ENCODE peak calls at places on chromosomes 13 and 19, in nine cellular contexts. One of them, this sample, is unnamed. For H3K4me1, the result is how much of the 10 kb centered on the place peaks cover.

GRCh38 chr13:90402613-90403012 is 944.9 kb upstream of the MIR17HG start:
- DNase-seq in colonic mucosa: no peak
- DNase-seq in heart right ventricle: no peak
- DNase-seq in stomach: no peak
- DNase-seq in left ventricle myocardium inferior: no peak
- DNase-seq in Caco-2: no peak
- DNase-seq in IMR-90: no peak
- DNase-seq in ascending aorta: no peak
- DNase-seq in cardiac muscle cell: no peak
- DNase-seq in this sample: no peak

GRCh38 chr19:30119180-30119920 is 177.3 kb downstream of the URI1 start:
- DNase-seq in stomach: no peak
- DNase-seq in ascending aorta: no peak
- DNase-seq in Caco-2: no peak
- DNase-seq in colonic mucosa: no peak
- DNase-seq in cardiac muscle cell: no peak
- DNase-seq in heart right ventricle: no peak
- DNase-seq in left ventricle myocardium inferior: no peak
- DNase-seq in IMR-90: no peak
- DNase-seq in this sample: no peak

GRCh38 chr13:21696865-21697448 is 26.1 kb downstream of the FGF9 start:
- DNase-seq in ascending aorta: no peak
- DNase-seq in left ventricle myocardium inferior: no peak
- DNase-seq in Caco-2: no peak
- DNase-seq in cardiac muscle cell: no peak
- DNase-seq in stomach: no peak
- DNase-seq in IMR-90: no peak
- DNase-seq in heart right ventricle: no peak
- DNase-seq in colonic mucosa: no peak
- DNase-seq in this sample: no peak

GRCh38 chr13:70995338-70995737 is 871.7 kb downstream of the DACH1 start:
- DNase-seq in heart right ventricle: no peak
- DNase-seq in left ventricle myocardium inferior: no peak
- DNase-seq in cardiac muscle cell: no peak
- DNase-seq in Caco-2: no peak
- DNase-seq in ascending aorta: no peak
- DNase-seq in IMR-90: no peak
- DNase-seq in colonic mucosa: no peak
- DNase-seq in stomach: no peak
- DNase-seq in this sample: no peak

GRCh38 chr19:658916-659839 is 3.8 kb downstream of the RNF126 start:
- DNase-seq in ascending aorta: no peak
- DNase-seq in left ventricle myocardium inferior: peak
- DNase-seq in cardiac muscle cell: no peak
- DNase-seq in colonic mucosa: no peak
- DNase-seq in Caco-2: no peak
- DNase-seq in heart right ventricle: no peak
- DNase-seq in IMR-90: no peak
- DNase-seq in stomach: peak
- DNase-seq in this sample: no peak

GRCh38 chr19:43311706-43312105 is 41.8 kb upstream of the CD177 start:
- DNase-seq in colonic mucosa: no peak
- DNase-seq in ascending aorta: no peak
- DNase-seq in stomach: no peak
- DNase-seq in IMR-90: no peak
- DNase-seq in cardiac muscle cell: no peak
- DNase-seq in heart right ventricle: no peak
- DNase-seq in left ventricle myocardium inferior: no peak
- DNase-seq in Caco-2: no peak
- DNase-seq in this sample: no peak

GRCh38 chr19:5407356-5407755 is 47.9 kb upstream of the ZNRF4 start:
- DNase-seq in colonic mucosa: no peak
- DNase-seq in IMR-90: peak
- DNase-seq in heart right ventricle: no peak
- DNase-seq in ascending aorta: no peak
- DNase-seq in left ventricle myocardium inferior: no peak
- DNase-seq in stomach: no peak
- DNase-seq in cardiac muscle cell: no peak
- DNase-seq in Caco-2: peak
- DNase-seq in this sample: no peak

GRCh38 chr19:5547881-5548280 is 19.9 kb downstream of the TINCR start:
- DNase-seq in stomach: peak
- DNase-seq in Caco-2: peak
- DNase-seq in left ventricle myocardium inferior: no peak
- DNase-seq in IMR-90: peak
- DNase-seq in cardiac muscle cell: peak
- DNase-seq in heart right ventricle: no peak
- DNase-seq in ascending aorta: no peak
- DNase-seq in colonic mucosa: no peak
- DNase-seq in this sample: peak

GRCh38 chr13:49185264-49185663 is 34.9 kb upstream of the MLNR start:
- DNase-seq in IMR-90: peak
- DNase-seq in colonic mucosa: no peak
- DNase-seq in left ventricle myocardium inferior: no peak
- DNase-seq in Caco-2: no peak
- DNase-seq in heart right ventricle: no peak
- DNase-seq in cardiac muscle cell: no peak
- DNase-seq in ascending aorta: no peak
- DNase-seq in stomach: no peak
- DNase-seq in this sample: no peak

GRCh38 chr13:91586609-91587008 is 188.2 kb downstream of the GPC5 start:
- DNase-seq in left ventricle myocardium inferior: no peak
- DNase-seq in colonic mucosa: no peak
- DNase-seq in heart right ventricle: no peak
- DNase-seq in ascending aorta: no peak
- DNase-seq in stomach: no peak
- DNase-seq in cardiac muscle cell: no peak
- DNase-seq in Caco-2: no peak
- DNase-seq in IMR-90: no peak
- DNase-seq in this sample: no peak

GRCh38 chr13:112756967-112757758 is 67.3 kb downstream of the ATP11A start:
- DNase-seq in heart right ventricle: no peak
- DNase-seq in IMR-90: no peak
- DNase-seq in cardiac muscle cell: no peak
- DNase-seq in ascending aorta: no peak
- DNase-seq in stomach: no peak
- DNase-seq in Caco-2: peak
- DNase-seq in left ventricle myocardium inferior: no peak
- DNase-seq in colonic mucosa: no peak
- DNase-seq in this sample: no peak

GRCh38 chr19:38739440-38740251 is 4.6 kb downstream of the CAPN12 start:
- DNase-seq in cardiac muscle cell: no peak
- DNase-seq in heart right ventricle: no peak
- DNase-seq in stomach: no peak
- DNase-seq in left ventricle myocardium inferior: no peak
- DNase-seq in ascending aorta: no peak
- DNase-seq in IMR-90: no peak
- DNase-seq in Caco-2: no peak
- DNase-seq in colonic mucosa: no peak
- DNase-seq in this sample: no peak

GRCh38 chr13:110336108-110336507 is 29.0 kb downstream of the COL4A2 start:
- DNase-seq in left ventricle myocardium inferior: no peak
- DNase-seq in ascending aorta: no peak
- DNase-seq in IMR-90: no peak
- DNase-seq in Caco-2: no peak
- DNase-seq in stomach: no peak
- DNase-seq in cardiac muscle cell: no peak
- DNase-seq in heart right ventricle: no peak
- DNase-seq in colonic mucosa: no peak
- DNase-seq in this sample: no peak

GRCh38 chr13:110336681-110337080 is 29.6 kb downstream of the COL4A2 start:
- DNase-seq in cardiac muscle cell: no peak
- DNase-seq in ascending aorta: no peak
- DNase-seq in IMR-90: peak
- DNase-seq in heart right ventricle: no peak
- DNase-seq in stomach: no peak
- DNase-seq in left ventricle myocardium inferior: no peak
- DNase-seq in Caco-2: no peak
- DNase-seq in colonic mucosa: no peak
- DNase-seq in this sample: no peak

GRCh38 chr13:110338441-110339101 is 31.5 kb downstream of the COL4A2 start:
- DNase-seq in IMR-90: peak
- DNase-seq in heart right ventricle: peak
- DNase-seq in colonic mucosa: no peak
- DNase-seq in Caco-2: no peak
- DNase-seq in cardiac muscle cell: peak
- DNase-seq in stomach: no peak
- DNase-seq in left ventricle myocardium inferior: peak
- DNase-seq in ascending aorta: no peak
- DNase-seq in this sample: no peak

GRCh38 chr13:110339263-110339662 is 32.2 kb downstream of the COL4A2 start:
- DNase-seq in cardiac muscle cell: no peak
- DNase-seq in left ventricle myocardium inferior: no peak
- DNase-seq in Caco-2: no peak
- DNase-seq in IMR-90: no peak
- DNase-seq in colonic mucosa: no peak
- DNase-seq in ascending aorta: no peak
- DNase-seq in stomach: no peak
- DNase-seq in heart right ventricle: no peak
- DNase-seq in this sample: no peak

DNA sequence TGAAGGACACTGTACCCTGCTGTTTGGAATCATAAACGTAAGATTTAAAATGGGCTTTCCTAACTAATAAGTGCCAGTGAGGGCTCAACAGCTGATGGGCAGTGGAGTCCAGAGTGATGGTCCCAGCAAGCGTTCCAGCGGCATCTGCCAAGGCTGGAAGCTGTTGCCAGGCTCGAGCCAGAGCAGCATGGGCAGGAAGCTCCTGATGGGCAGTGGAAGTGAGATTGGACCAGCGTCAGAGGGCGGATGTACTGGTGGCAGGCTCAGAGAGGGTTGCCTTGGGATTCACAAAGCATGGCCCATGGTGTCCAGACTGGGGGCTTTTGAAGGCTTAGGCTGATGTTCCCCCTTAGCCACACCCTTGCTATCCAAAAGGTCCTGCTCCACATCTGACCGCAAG is 30.2 kb downstream of the COL4A2 start:
- DNase-seq in ascending aorta: no peak
- DNase-seq in left ventricle myocardium inferior: no peak
- DNase-seq in Caco-2: no peak
- DNase-seq in stomach: no peak
- DNase-seq in colonic mucosa: no peak
- DNase-seq in cardiac muscle cell: no peak
- DNase-seq in IMR-90: no peak
- DNase-seq in heart right ventricle: no peak
- DNase-seq in this sample: no peak
- H3K4me1 ChIP-seq in ascending aorta: under half
- H3K4me1 ChIP-seq in left ventricle myocardium inferior: half or more
- H3K4me1 ChIP-seq in Caco-2: under half
- H3K4me1 ChIP-seq in stomach: half or more
- H3K4me1 ChIP-seq in colonic mucosa: under half
- H3K4me1 ChIP-seq in cardiac muscle cell: under half
- H3K4me1 ChIP-seq in IMR-90: half or more
- H3K4me1 ChIP-seq in heart right ventricle: under half
- H3K4me1 ChIP-seq in this sample: under half

DNA sequence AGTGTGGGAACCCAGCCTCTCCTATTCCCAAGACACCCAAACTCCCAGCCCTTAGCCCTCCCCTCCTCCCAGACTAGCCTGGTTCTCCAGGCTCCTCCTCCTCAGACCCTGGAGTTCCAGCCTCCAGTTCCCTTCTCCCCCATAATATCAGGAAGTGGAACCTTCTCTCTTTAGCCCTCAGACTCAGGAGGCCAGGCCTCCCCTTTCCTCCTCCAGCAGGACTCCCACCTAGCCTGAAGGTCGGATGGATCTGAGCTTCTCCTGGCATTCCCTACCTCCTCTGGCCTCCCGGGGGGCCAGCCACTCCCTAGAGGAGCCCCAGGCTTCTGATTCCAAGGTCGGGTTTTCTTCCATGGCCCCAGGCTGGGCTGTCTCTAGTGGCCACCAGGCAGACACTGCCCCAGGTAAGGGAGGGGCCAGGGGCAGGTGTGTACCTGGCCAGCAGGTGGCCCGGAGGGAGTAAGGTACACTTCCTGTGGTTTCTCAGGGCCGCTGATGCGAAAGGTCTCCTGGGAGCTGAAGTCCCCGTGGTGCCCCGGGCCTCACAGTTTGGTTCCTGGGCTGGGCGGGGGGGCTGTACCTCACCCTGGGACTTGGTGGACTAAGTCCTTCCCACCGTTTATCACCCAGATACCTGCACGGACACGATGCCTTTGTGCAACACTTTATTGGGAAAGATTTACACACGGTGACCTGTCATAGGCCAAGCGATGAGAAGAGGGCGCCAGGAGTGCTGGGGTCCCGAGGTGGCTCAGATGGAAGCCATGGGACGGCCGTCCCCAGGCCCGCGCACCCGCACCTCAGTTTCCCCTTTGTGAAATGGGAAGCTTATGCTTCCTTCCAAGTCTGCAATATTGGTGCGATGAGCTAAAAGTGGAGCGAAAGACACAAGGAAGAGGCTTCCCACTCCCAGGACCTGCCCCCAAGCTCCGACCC is at the start of gene TMC4:
- DNase-seq in heart right ventricle: peak
- DNase-seq in cardiac muscle cell: no peak
- DNase-seq in stomach: peak
- DNase-seq in ascending aorta: no peak
- DNase-seq in colonic mucosa: peak
- DNase-seq in Caco-2: peak
- DNase-seq in IMR-90: no peak
- DNase-seq in left ventricle myocardium inferior: no peak
- DNase-seq in this sample: peak
- TF ChIP-seq CTCF in heart right ventricle: no peak
- TF ChIP-seq CTCF in cardiac muscle cell: no peak
- TF ChIP-seq CTCF in stomach: no peak
- TF ChIP-seq CTCF in ascending aorta: no peak
- TF ChIP-seq CTCF in colonic mucosa: peak
- TF ChIP-seq CTCF in Caco-2: peak
- TF ChIP-seq CTCF in IMR-90: no peak
- TF ChIP-seq CTCF in left ventricle myocardium inferior: no peak
- TF ChIP-seq CTCF in this sample: peak

GRCh38 chr13:43368003-43368402 is 344.6 kb downstream of the DNAJC15 start:
- DNase-seq in ascending aorta: no peak
- DNase-seq in left ventricle myocardium inferior: no peak
- DNase-seq in IMR-90: peak
- DNase-seq in cardiac muscle cell: no peak
- DNase-seq in stomach: no peak
- DNase-seq in colonic mucosa: no peak
- DNase-seq in Caco-2: peak
- DNase-seq in heart right ventricle: no peak
- DNase-seq in this sample: no peak
- H3K4me1 ChIP-seq in ascending aorta: under half
- H3K4me1 ChIP-seq in left ventricle myocardium inferior: under half
- H3K4me1 ChIP-seq in IMR-90: under half
- H3K4me1 ChIP-seq in cardiac muscle cell: under half
- H3K4me1 ChIP-seq in stomach: under half
- H3K4me1 ChIP-seq in colonic mucosa: under half
- H3K4me1 ChIP-seq in Caco-2: under half
- H3K4me1 ChIP-seq in heart right ventricle: under half
- H3K4me1 ChIP-seq in this sample: under half

DNA sequence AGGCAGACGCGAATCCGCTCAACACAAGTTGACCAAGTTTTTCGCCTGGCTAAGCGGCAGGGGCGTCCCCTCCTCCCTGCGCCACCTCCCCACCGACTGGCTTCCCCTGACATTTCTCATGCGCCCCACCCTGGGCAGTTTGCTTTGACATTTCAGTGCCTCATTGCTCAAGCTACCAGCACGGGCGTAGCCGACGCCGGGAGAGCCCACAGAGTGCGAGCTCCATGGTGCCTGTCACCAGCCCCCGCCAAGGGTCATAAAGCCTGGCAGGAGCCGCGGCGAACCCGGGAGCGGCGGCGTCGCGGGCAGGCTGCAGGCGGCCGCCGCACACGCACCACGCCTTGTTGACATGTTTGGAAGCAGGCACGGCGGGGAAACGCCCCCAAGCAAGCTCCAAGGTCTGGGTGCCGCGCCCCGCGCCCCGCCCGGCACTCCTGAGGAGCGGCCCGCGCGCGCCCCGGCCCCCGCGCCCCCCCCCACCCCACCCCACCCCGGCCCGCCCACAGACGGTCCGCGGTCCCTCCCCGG is 640 bp downstream of the FBXL3 start:
- DNase-seq in Caco-2: peak
- DNase-seq in stomach: peak
- DNase-seq in ascending aorta: peak
- DNase-seq in IMR-90: peak
- DNase-seq in colonic mucosa: peak
- DNase-seq in cardiac muscle cell: peak
- DNase-seq in heart right ventricle: peak
- DNase-seq in left ventricle myocardium inferior: peak
- DNase-seq in this sample: peak
- TF ChIP-seq CTCF in Caco-2: no peak
- TF ChIP-seq CTCF in stomach: no peak
- TF ChIP-seq CTCF in ascending aorta: no peak
- TF ChIP-seq CTCF in IMR-90: no peak
- TF ChIP-seq CTCF in colonic mucosa: no peak
- TF ChIP-seq CTCF in cardiac muscle cell: no peak
- TF ChIP-seq CTCF in heart right ventricle: no peak
- TF ChIP-seq CTCF in left ventricle myocardium inferior: no peak
- TF ChIP-seq CTCF in this sample: no peak

This sample was measured in H9.